ENCODE peak calls at places on chromosomes 1 and 21, in four cellular contexts. One of them, this sample, is unnamed.

GRCh38 chr1:10866314-10867091 is 70.1 kb upstream of the CASZ1 start:
- DNase-seq in HepG2: peak; percentile 18
- DNase-seq in K562: no peak
- DNase-seq in GM12878: no peak
- DNase-seq in this sample: peak; percentile 69

GRCh38 chr1:24374891-24375786 is 38.4 kb downstream of the STPG1 start:
- DNase-seq in HepG2: no peak
- DNase-seq in K562: no peak
- DNase-seq in GM12878: no peak
- DNase-seq in this sample: peak; percentile 42

GRCh38 chr1:154923695-154924094 is 12.8 kb downstream of the PMVK start:
- DNase-seq in HepG2: no peak
- DNase-seq in K562: no peak
- DNase-seq in GM12878: no peak
- DNase-seq in this sample: no peak

GRCh38 chr21:27570306-27570868 is 603.5 kb upstream of the ADAMTS5 start:
- DNase-seq in HepG2: no peak
- DNase-seq in K562: no peak
- DNase-seq in GM12878: no peak
- DNase-seq in this sample: no peak

GRCh38 chr1:90558126-90558525 is 159.0 kb downstream of the BARHL2 start:
- DNase-seq in HepG2: no peak
- DNase-seq in K562: peak; percentile 11
- DNase-seq in GM12878: no peak
- DNase-seq in this sample: no peak

GRCh38 chr1:237045278-237046016 is 3.5 kb downstream of the RYR2 start:
- DNase-seq in HepG2: no peak
- DNase-seq in K562: no peak
- DNase-seq in GM12878: no peak
- DNase-seq in this sample: peak; percentile 34

GRCh38 chr1:222750651-222751050 is 13.6 kb downstream of the FAM177B start:
- DNase-seq in HepG2: no peak
- DNase-seq in K562: no peak
- DNase-seq in GM12878: no peak
- DNase-seq in this sample: no peak

GRCh38 chr21:15730484-15731242 is 881 bp downstream of the USP25 start:
- DNase-seq in HepG2: no peak
- DNase-seq in K562: peak; percentile 33
- DNase-seq in GM12878: no peak
- DNase-seq in this sample: no peak

GRCh38 chr1:29094433-29094832 is 29.3 kb downstream of the TMEM200B start:
- DNase-seq in HepG2: no peak
- DNase-seq in K562: no peak
- DNase-seq in GM12878: no peak
- DNase-seq in this sample: no peak

GRCh38 chr1:107678993-107679392 is 286.0 kb downstream of the VAV3 start:
- DNase-seq in HepG2: no peak
- DNase-seq in K562: no peak
- DNase-seq in GM12878: no peak
- DNase-seq in this sample: no peak

GRCh38 chr1:173205146-173206051 is 1.7 kb downstream of the TNFSF4 start:
- DNase-seq in HepG2: peak; percentile 88
- DNase-seq in K562: no peak
- DNase-seq in GM12878: no peak
- DNase-seq in this sample: no peak

GRCh38 chr1:24928631-24929090 is 1.4 kb downstream of the RUNX3 start:
- DNase-seq in HepG2: no peak
- DNase-seq in K562: no peak
- DNase-seq in GM12878: no peak
- DNase-seq in this sample: no peak

GRCh38 chr1:225454733-225455132 is 26.9 kb upstream of the LBR start:
- DNase-seq in HepG2: no peak
- DNase-seq in K562: peak; percentile 53
- DNase-seq in GM12878: no peak
- DNase-seq in this sample: no peak

GRCh38 chr1:167297222-167298214 is 76.8 kb downstream of the POU2F1 start:
- DNase-seq in HepG2: peak; percentile 91
- DNase-seq in K562: no peak
- DNase-seq in GM12878: no peak
- DNase-seq in this sample: no peak

GRCh38 chr1:191174298-191174697 is 696.6 kb upstream of the BRINP3 start:
- DNase-seq in HepG2: no peak
- DNase-seq in K562: no peak
- DNase-seq in GM12878: peak; percentile 58
- DNase-seq in this sample: no peak

GRCh38 chr1:72845342-72845741 is 563.0 kb upstream of the NEGR1 start:
- DNase-seq in HepG2: peak; percentile 0
- DNase-seq in K562: no peak
- DNase-seq in GM12878: no peak
- DNase-seq in this sample: peak; percentile 32

GRCh38 chr1:148263128-148263905 is 111.2 kb upstream of the NBPF11 start:
- DNase-seq in HepG2: peak; percentile 66
- DNase-seq in K562: peak; percentile 37
- DNase-seq in GM12878: peak; percentile 68
- DNase-seq in this sample: peak; percentile 80
- TF ChIP-seq CREM in HepG2: no peak
- TF ChIP-seq CREM in K562: peak; percentile 92
- TF ChIP-seq CREM in GM12878: peak; percentile 45
- TF ChIP-seq CREM in this sample: peak; percentile 72

GRCh38 chr1:84772428-84772943 is 82.2 kb upstream of the SSX2IP start:
- DNase-seq in HepG2: peak; percentile 55
- DNase-seq in K562: peak; percentile 82
- DNase-seq in GM12878: no peak
- DNase-seq in this sample: peak; percentile 84

GRCh38 chr1:84773933-84774497 is 83.8 kb upstream of the SSX2IP start:
- DNase-seq in HepG2: no peak
- DNase-seq in K562: no peak
- DNase-seq in GM12878: no peak
- DNase-seq in this sample: no peak

GRCh38 chr1:84774674-84775548 is 84.7 kb upstream of the SSX2IP start:
- DNase-seq in HepG2: no peak
- DNase-seq in K562: no peak
- DNase-seq in GM12878: no peak
- DNase-seq in this sample: peak; percentile 69

GRCh38 chr1:84771895-84772294 is 81.6 kb upstream of the SSX2IP start:
- DNase-seq in HepG2: no peak
- DNase-seq in K562: peak; percentile 23
- DNase-seq in GM12878: no peak
- DNase-seq in this sample: no peak

GRCh38 chr1:84773195-84773594 is 82.9 kb upstream of the SSX2IP start:
- DNase-seq in HepG2: no peak
- DNase-seq in K562: no peak
- DNase-seq in GM12878: no peak
- DNase-seq in this sample: no peak
- TF ChIP-seq CBFB in HepG2: no peak
- TF ChIP-seq CBFB in K562: no peak
- TF ChIP-seq CBFB in GM12878: no peak
- TF ChIP-seq CBFB in this sample: no peak

GRCh38 chr1:70090875-70091274 is 114.5 kb downstream of the LRRC40 start:
- DNase-seq in HepG2: no peak
- DNase-seq in K562: no peak
- DNase-seq in GM12878: no peak
- DNase-seq in this sample: no peak
- TF ChIP-seq CREM in HepG2: no peak
- TF ChIP-seq CREM in K562: no peak
- TF ChIP-seq CREM in GM12878: no peak
- TF ChIP-seq CREM in this sample: no peak

GRCh38 chr1:146016891-146017290 is 4.6 kb downstream of the HJV start:
- DNase-seq in HepG2: no peak
- DNase-seq in K562: no peak
- DNase-seq in GM12878: no peak
- DNase-seq in this sample: no peak

GRCh38 chr1:146020058-146020738 is 1.3 kb downstream of the HJV start:
- DNase-seq in HepG2: peak; percentile 73
- DNase-seq in K562: no peak
- DNase-seq in GM12878: no peak
- DNase-seq in this sample: no peak

GRCh38 chr1:146021046-146021445 is 489 bp downstream of the HJV start:
- DNase-seq in HepG2: no peak
- DNase-seq in K562: peak; percentile 45
- DNase-seq in GM12878: no peak
- DNase-seq in this sample: no peak

GRCh38 chr1:146021622-146022402 is at the start of gene HJV:
- DNase-seq in HepG2: no peak
- DNase-seq in K562: peak; percentile 70
- DNase-seq in GM12878: no peak
- DNase-seq in this sample: no peak

DNA sequence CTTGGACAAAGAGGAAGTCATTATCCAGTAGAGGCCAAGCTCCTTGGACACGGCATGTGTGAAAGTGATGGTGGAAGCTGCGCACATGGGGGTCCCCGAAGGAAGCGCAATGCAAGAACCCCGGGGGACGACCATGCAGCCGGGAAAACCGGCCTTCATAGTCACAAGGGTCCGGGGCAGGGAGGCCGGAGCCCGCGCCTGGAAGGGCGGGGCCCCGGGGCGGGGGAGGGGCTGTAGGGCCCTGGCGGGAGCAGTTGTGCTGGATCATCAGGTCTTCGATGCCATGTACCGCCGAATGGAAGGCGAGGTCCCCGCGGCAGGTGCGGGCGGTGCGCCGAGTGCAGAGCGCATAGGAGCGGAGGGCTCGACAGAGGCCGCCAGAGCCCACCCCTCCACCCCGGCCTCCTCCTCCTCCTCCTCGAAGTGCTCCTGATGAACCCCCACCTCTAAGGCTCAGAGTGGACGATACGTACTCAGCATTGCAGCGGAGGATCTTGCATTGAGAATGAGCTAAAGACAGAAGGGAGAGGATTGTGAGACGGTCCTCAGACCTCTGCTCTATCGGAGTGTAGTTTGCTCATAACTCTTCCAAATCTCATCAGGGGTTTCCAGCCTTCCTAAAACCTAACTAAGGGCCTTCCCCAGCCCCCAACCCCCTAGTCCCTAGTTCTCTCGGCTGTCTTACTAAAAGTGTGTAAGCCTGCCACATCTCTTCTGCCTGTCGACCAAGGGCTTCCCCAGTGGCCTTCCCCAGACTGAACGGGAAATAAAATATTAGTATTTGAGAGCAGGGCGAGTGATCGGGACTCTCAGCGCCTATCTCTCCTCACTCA is 2.1 kb downstream of the HJV start:
- DNase-seq in HepG2: no peak
- DNase-seq in K562: no peak
- DNase-seq in GM12878: no peak
- DNase-seq in this sample: peak; percentile 72
- TF ChIP-seq CBFB in HepG2: no peak
- TF ChIP-seq CBFB in K562: no peak
- TF ChIP-seq CBFB in GM12878: no peak
- TF ChIP-seq CBFB in this sample: no peak

GRCh38 chr1:101188311-101188710 is 48.5 kb upstream of the S1PR1 start:
- DNase-seq in HepG2: no peak
- DNase-seq in K562: no peak
- DNase-seq in GM12878: no peak
- DNase-seq in this sample: no peak
- TF ChIP-seq CREM in HepG2: no peak
- TF ChIP-seq CREM in K562: no peak
- TF ChIP-seq CREM in GM12878: no peak
- TF ChIP-seq CREM in this sample: no peak

GRCh38 chr1:239951518-239952130 is 140.1 kb upstream of the FMN2 start:
- DNase-seq in HepG2: peak; percentile 63
- DNase-seq in K562: peak; percentile 68
- DNase-seq in GM12878: no peak
- DNase-seq in this sample: peak; percentile 64
- TF ChIP-seq CBFB in HepG2: no peak
- TF ChIP-seq CBFB in K562: no peak
- TF ChIP-seq CBFB in GM12878: no peak
- TF ChIP-seq CBFB in this sample: no peak

DNA sequence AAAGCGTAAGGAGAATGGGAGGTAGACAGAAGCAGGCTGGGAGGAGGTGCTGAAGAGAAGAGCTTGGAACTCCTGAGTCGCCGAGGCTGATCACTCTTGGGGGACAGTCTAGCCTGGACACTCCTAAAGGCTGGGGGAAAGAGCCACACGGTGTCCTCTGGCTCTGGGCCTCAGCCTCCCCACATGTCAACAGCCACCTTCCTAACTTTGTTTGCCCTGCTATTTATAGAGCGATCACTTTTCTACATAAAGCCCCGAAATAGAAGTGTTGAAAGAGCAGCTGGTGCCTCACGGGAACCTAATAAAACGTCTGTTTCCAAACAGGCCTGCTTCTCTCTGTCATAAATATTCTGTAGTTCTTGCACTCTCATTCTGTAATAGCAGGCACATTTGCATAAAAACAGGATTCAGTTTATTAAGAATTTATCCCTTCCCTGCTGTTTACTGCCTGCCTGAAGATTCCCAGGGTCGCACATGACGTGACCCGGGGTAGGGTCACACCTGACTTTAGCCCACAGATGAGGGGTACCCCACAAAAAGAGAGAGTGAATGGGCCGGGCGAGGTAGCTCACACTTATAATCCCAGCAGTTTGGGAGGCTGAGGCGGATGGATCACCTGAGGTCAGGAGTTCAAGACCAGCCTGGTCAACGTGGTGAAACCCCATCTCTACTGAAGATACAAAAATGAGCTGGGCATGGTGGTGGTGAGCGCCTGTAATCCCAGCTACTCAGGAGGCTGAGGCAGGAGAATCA is 212.5 kb downstream of the TOMM20 start:
- DNase-seq in HepG2: no peak
- DNase-seq in K562: no peak
- DNase-seq in GM12878: no peak
- DNase-seq in this sample: no peak
- TF ChIP-seq CREM in HepG2: no peak
- TF ChIP-seq CREM in K562: no peak
- TF ChIP-seq CREM in GM12878: no peak
- TF ChIP-seq CREM in this sample: no peak

GRCh38 chr1:158112994-158113758 is 67.5 kb upstream of the CD1D start:
- DNase-seq in HepG2: no peak
- DNase-seq in K562: no peak
- DNase-seq in GM12878: no peak
- DNase-seq in this sample: peak; percentile 65
- TF ChIP-seq CBFB in HepG2: no peak
- TF ChIP-seq CBFB in K562: no peak
- TF ChIP-seq CBFB in GM12878: no peak
- TF ChIP-seq CBFB in this sample: peak; percentile 39